ENCODE peak calls at places on chromosomes 1 and 21, in four cellular contexts. O is H1, U is H9, Q is IMR-90. T is an unnamed sample.

GRCh38 chr21:44578371-44579055 is 1.9 kb downstream of the KRTAP10-5 start:
- DNase-seq in O (no peak), U (peak; percentile 16), Q (no peak), T (no peak)

GRCh38 chr1:210244746-210245367 is 12.3 kb downstream of the SERTAD4 start:
- DNase-seq in O (no peak), U (no peak), Q (no peak), T (no peak)

GRCh38 chr1:118504867-118505266 is 319.8 kb upstream of the SPAG17 start:
- DNase-seq in O (no peak), U (no peak), Q (no peak), T (no peak)

GRCh38 chr1:37152491-37152890 is 118.2 kb upstream of the GRIK3 start:
- DNase-seq in O (no peak), U (no peak), Q (no peak), T (no peak)

GRCh38 chr1:33332357-33332789 is 11.5 kb upstream of the A3GALT2 start:
- DNase-seq in O (no peak), U (no peak), Q (peak; percentile 41), T (no peak)

GRCh38 chr1:155078496-155079209 is at the start of gene EFNA3:
- DNase-seq in O (no peak), U (peak; percentile 74), Q (peak; percentile 42), T (no peak)

GRCh38 chr1:42860339-42861013 is 14.1 kb downstream of the ZNF691 start:
- DNase-seq in O (no peak), U (no peak), Q (no peak), T (peak; percentile 71)

GRCh38 chr1:224644553-224645154 is 28.5 kb downstream of the CNIH3 start:
- DNase-seq in O (peak; percentile 41), U (peak; percentile 77), Q (peak; percentile 55), T (peak; percentile 84)

GRCh38 chr1:66438062-66438970 is 95.6 kb upstream of the SGIP1 start:
- DNase-seq in O (no peak), U (no peak), Q (no peak), T (no peak)

GRCh38 chr1:50705699-50706098 is 254.4 kb downstream of the FAF1 start:
- DNase-seq in O (no peak), U (no peak), Q (no peak), T (no peak)

GRCh38 chr1:23529146-23530088 is 1.6 kb downstream of the E2F2 start:
- DNase-seq in O (no peak), U (no peak), Q (no peak), T (no peak)

GRCh38 chr1:71184410-71184809 is 103.6 kb upstream of the ZRANB2 start:
- DNase-seq in O (no peak), U (no peak), Q (no peak), T (no peak)

GRCh38 chr1:244448279-244449036 is 3.3 kb downstream of the ADSS2 start:
- DNase-seq in O (no peak), U (no peak), Q (peak; percentile 69), T (no peak)

GRCh38 chr1:220182656-220183055 is 88.7 kb downstream of the IARS2 start:
- DNase-seq in O (no peak), U (no peak), Q (peak; percentile 19), T (no peak)

GRCh38 chr1:192839164-192840066 is 30.6 kb downstream of the RGS2 start:
- DNase-seq in O (no peak), U (no peak), Q (no peak), T (peak; percentile 27)

GRCh38 chr1:195956845-195957244 is 651.4 kb downstream of the KCNT2 start:
- DNase-seq in O (no peak), U (no peak), Q (no peak), T (no peak)

GRCh38 chr1:101190441-101190840 is 46.4 kb upstream of the S1PR1 start:
- DNase-seq in O (no peak), U (no peak), Q (peak; percentile 68), T (no peak)

GRCh38 chr1:54417123-54417522 is 10.9 kb upstream of the SSBP3 start:
- DNase-seq in O (no peak), U (no peak), Q (no peak), T (no peak)

GRCh38 chr1:112540395-112540794 is 31.6 kb downstream of the WNT2B start:
- DNase-seq in O (no peak), U (no peak), Q (peak; percentile 71), T (no peak)

GRCh38 chr1:56803561-56804156 is 15.5 kb downstream of the FYB2 start:
- DNase-seq in O (no peak), U (peak; percentile 70), Q (peak; percentile 10), T (peak; percentile 78)

GRCh38 chr1:198867182-198867581 is 228.3 kb downstream of the PTPRC start:
- DNase-seq in O (no peak), U (no peak), Q (no peak), T (no peak)

GRCh38 chr1:153072806-153073726 is 1.7 kb upstream of the SPRR2B start:
- DNase-seq in O (no peak), U (no peak), Q (no peak), T (no peak)

GRCh38 chr1:184150776-184151531 is 99.4 kb downstream of the TSEN15 start:
- DNase-seq in O (no peak), U (no peak), Q (peak; percentile 36), T (no peak)

GRCh38 chr1:112444269-112444668 is 48.3 kb downstream of the CTTNBP2NL start:
- DNase-seq in O (no peak), U (no peak), Q (peak; percentile 77), T (no peak)

GRCh38 chr1:118290571-118290970 is 105.5 kb upstream of the SPAG17 start:
- DNase-seq in O (no peak), U (no peak), Q (no peak), T (no peak)

GRCh38 chr1:242747233-242747632 is 222.7 kb upstream of the PLD5 start:
- DNase-seq in O (no peak), U (no peak), Q (no peak), T (no peak)

GRCh38 chr1:81233591-81233990 is 567.1 kb upstream of the ADGRL2 start:
- DNase-seq in O (no peak), U (no peak), Q (no peak), T (no peak)

GRCh38 chr21:27047331-27048314 is 80.7 kb upstream of the ADAMTS5 start:
- DNase-seq in O (no peak), U (no peak), Q (peak; percentile 79), T (no peak)

GRCh38 chr1:160171352-160171751 is 19.0 kb upstream of the CASQ1 start:
- DNase-seq in O (no peak), U (no peak), Q (peak; percentile 32), T (peak; percentile 73)

GRCh38 chr21:21018841-21019240 is 20.6 kb downstream of the NCAM2 start:
- DNase-seq in O (no peak), U (no peak), Q (no peak), T (no peak)

GRCh38 chr1:165443539-165444289 is 1.2 kb downstream of the RXRG start:
- DNase-seq in O (no peak), U (peak; percentile 49), Q (no peak), T (peak; percentile 53)

GRCh38 chr21:45320261-45320990 is 32.7 kb upstream of the POFUT2 start:
- DNase-seq in O (no peak), U (peak; percentile 23), Q (no peak), T (no peak)

GRCh38 chr1:77899647-77900320 is 11.4 kb downstream of the NEXN start:
- DNase-seq in O (no peak), U (no peak), Q (peak; percentile 22), T (no peak)

GRCh38 chr1:7298145-7298544 is 473.0 kb upstream of the VAMP3 start:
- DNase-seq in O (peak; percentile 33), U (no peak), Q (no peak), T (peak; percentile 40)
- H3K56ac ChIP-seq in O (no peak overlapping the region), U (no peak overlapping the region), Q (peak overlapping the region; percentile 72), T (no peak overlapping the region)

GRCh38 chr1:10678395-10678794 is 118.1 kb downstream of the CASZ1 start:
- DNase-seq in O (no peak), U (no peak), Q (no peak), T (no peak)
- H3K4me1 ChIP-seq in O (peaks cover 44% of the 10 kb centered on the region), U (peaks cover 2% of the 10 kb centered on the region), Q (peaks cover 3% of the 10 kb centered on the region), T (peaks cover 16% of the 10 kb centered on the region)

DNA sequence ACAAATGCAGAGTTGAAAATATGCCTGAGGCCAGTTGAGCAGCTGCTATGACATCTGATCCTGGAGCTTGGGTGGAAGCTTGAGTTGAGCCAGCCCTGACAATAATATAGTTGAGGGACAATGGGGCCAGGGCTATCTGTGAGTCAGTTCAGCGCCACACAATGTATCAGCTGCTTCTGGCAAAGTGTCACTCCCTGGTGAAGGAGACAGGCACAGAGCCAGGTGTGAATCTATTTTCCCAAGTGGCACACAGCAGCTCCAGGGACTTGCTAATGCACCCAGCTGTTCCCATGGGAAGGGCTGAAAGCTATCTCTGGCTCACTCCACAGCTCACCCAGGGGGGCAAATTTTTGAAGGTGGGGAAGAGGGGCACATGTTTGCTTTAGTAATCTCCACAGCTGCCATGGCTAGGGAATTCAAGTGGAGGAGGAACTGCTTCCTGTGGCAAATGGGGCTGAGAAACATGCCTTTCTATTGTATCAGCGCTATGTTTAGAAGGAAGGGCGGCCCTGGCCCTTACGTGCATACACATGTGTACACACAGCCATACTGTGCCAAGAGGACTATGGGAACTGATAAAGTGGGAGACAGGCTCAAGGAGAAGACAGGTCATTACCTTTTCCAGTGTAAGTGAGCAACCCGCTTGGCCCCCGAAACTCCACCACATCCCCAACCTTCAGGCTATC is 2.2 kb downstream of the CYB5R1 start:
- DNase-seq in O (no peak), U (no peak), Q (peak; percentile 79), T (peak; percentile 60)
- H3K56ac ChIP-seq in O (no peak overlapping the region), U (no peak overlapping the region), Q (no peak overlapping the region), T (peak overlapping the region; percentile 3)

DNA sequence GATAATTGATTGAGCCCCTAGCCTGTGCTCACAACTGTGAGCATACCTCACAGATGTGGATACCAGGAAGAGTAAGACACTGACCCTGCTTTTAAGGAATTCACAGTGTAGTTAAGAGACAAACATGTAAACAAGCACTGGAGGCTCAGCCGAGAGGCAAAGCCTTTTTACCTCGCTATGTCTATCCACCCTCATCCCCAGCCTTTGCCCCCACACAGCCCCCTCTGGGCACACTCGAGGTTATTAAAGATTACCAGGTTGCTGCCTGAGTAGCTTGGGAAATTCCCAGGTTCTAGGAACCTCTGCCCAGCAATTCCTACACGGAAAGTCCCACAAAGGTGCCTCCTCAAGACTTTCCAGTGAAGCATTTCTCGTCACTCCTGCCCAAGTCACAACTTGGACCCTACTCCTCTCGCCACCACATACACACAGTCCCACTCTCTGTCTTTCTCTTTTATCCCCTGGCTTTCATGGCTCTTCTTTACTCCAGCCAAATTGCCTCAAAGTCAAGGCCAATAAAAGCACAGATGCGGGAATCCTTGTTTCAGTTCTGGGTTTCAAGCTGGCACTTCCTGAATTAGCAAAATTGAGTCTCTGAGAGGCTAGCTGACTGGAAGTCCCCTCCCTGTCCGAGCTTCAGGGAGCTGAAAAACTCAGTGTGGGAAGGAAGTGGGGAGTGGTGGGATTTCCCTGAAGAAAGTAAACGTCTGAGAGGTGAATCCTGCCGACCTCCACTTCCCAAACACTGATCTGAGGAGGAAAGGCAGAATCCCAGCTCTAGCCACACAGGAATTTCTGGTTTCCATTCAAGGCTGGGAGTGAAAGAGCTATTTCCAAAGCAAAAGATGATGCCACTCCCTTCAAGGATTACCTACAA is 7.6 kb downstream of the DENND2D start:
- DNase-seq in O (no peak), U (no peak), Q (peak; percentile 21), T (peak; percentile 57)
- H3K4me1 ChIP-seq in O (no peaks in the 10 kb centered on the region), U (no peaks in the 10 kb centered on the region), Q (peaks cover 35% of the 10 kb centered on the region), T (peaks cover 3% of the 10 kb centered on the region)

GRCh38 chr1:91045284-91045683 is 23.4 kb upstream of the ZNF644 start:
- DNase-seq in O (no peak), U (no peak), Q (no peak), T (no peak)
- H3K56ac ChIP-seq in O (no peak overlapping the region), U (no peak overlapping the region), Q (no peak overlapping the region), T (no peak overlapping the region)